ENCODE peak calls at places on chromosomes 11 and 22, in seven cellular contexts. One of them, this sample, is unnamed.

GRCh38 chr11:68812526-68812925 is 29.2 kb downstream of the CPT1A start:
- DNase-seq in NCI-H446 treated with DMSO at 0.1 percent for 48 hours: no peak
- DNase-seq in GM13976: no peak
- DNase-seq in T-helper 2 cell: no peak
- DNase-seq in hepatic stellate cell: no peak
- DNase-seq in neural progenitor cell: no peak
- DNase-seq in colonic mucosa: peak
- DNase-seq in this sample: no peak

GRCh38 chr11:65826972-65827773 is 6.6 kb upstream of the SNX32 start:
- DNase-seq in colonic mucosa: no peak
- DNase-seq in hepatic stellate cell: no peak
- DNase-seq in NCI-H446 treated with DMSO at 0.1 percent for 48 hours: no peak
- DNase-seq in neural progenitor cell: no peak
- DNase-seq in GM13976: no peak
- DNase-seq in T-helper 2 cell: no peak
- DNase-seq in this sample: no peak

GRCh38 chr11:32884023-32884422 is 8.6 kb upstream of the QSER1 start:
- DNase-seq in hepatic stellate cell: no peak
- DNase-seq in T-helper 2 cell: no peak
- DNase-seq in GM13976: no peak
- DNase-seq in NCI-H446 treated with DMSO at 0.1 percent for 48 hours: no peak
- DNase-seq in colonic mucosa: no peak
- DNase-seq in neural progenitor cell: no peak
- DNase-seq in this sample: no peak

GRCh38 chr11:119389611-119390254 is 8.2 kb upstream of the USP2 start:
- DNase-seq in colonic mucosa: no peak
- DNase-seq in T-helper 2 cell: no peak
- DNase-seq in hepatic stellate cell: no peak
- DNase-seq in neural progenitor cell: peak
- DNase-seq in NCI-H446 treated with DMSO at 0.1 percent for 48 hours: no peak
- DNase-seq in GM13976: peak
- DNase-seq in this sample: no peak

GRCh38 chr11:118215765-118216164 is 9.0 kb downstream of the JAML start:
- DNase-seq in colonic mucosa: no peak
- DNase-seq in hepatic stellate cell: no peak
- DNase-seq in neural progenitor cell: no peak
- DNase-seq in T-helper 2 cell: no peak
- DNase-seq in GM13976: no peak
- DNase-seq in NCI-H446 treated with DMSO at 0.1 percent for 48 hours: no peak
- DNase-seq in this sample: no peak

GRCh38 chr11:57527056-57527631 is 3.4 kb downstream of the TIMM10 start:
- DNase-seq in hepatic stellate cell: peak
- DNase-seq in NCI-H446 treated with DMSO at 0.1 percent for 48 hours: peak
- DNase-seq in T-helper 2 cell: peak
- DNase-seq in GM13976: no peak
- DNase-seq in neural progenitor cell: peak
- DNase-seq in colonic mucosa: peak
- DNase-seq in this sample: no peak

GRCh38 chr11:69435161-69435990 is 46.1 kb upstream of the LINC01488 start:
- DNase-seq in NCI-H446 treated with DMSO at 0.1 percent for 48 hours: no peak
- DNase-seq in hepatic stellate cell: no peak
- DNase-seq in neural progenitor cell: peak
- DNase-seq in GM13976: no peak
- DNase-seq in T-helper 2 cell: no peak
- DNase-seq in colonic mucosa: no peak
- DNase-seq in this sample: no peak

GRCh38 chr22:35299217-35299716 is 427 bp upstream of the TOM1 start:
- DNase-seq in neural progenitor cell: no peak
- DNase-seq in GM13976: no peak
- DNase-seq in NCI-H446 treated with DMSO at 0.1 percent for 48 hours: no peak
- DNase-seq in T-helper 2 cell: no peak
- DNase-seq in colonic mucosa: no peak
- DNase-seq in hepatic stellate cell: peak
- DNase-seq in this sample: no peak

GRCh38 chr11:74321487-74322188 is 10.2 kb upstream of the P4HA3 start:
- DNase-seq in T-helper 2 cell: no peak
- DNase-seq in NCI-H446 treated with DMSO at 0.1 percent for 48 hours: peak
- DNase-seq in GM13976: peak
- DNase-seq in neural progenitor cell: peak
- DNase-seq in colonic mucosa: peak
- DNase-seq in hepatic stellate cell: peak
- DNase-seq in this sample: peak

GRCh38 chr11:17381156-17381555 is 7.3 kb downstream of the KCNJ11 start:
- DNase-seq in NCI-H446 treated with DMSO at 0.1 percent for 48 hours: no peak
- DNase-seq in hepatic stellate cell: no peak
- DNase-seq in colonic mucosa: no peak
- DNase-seq in T-helper 2 cell: no peak
- DNase-seq in neural progenitor cell: no peak
- DNase-seq in GM13976: no peak
- DNase-seq in this sample: no peak

GRCh38 chr22:31952094-31952401 is 7.7 kb downstream of the YWHAH start:
- DNase-seq in colonic mucosa: no peak
- DNase-seq in T-helper 2 cell: no peak
- DNase-seq in hepatic stellate cell: no peak
- DNase-seq in neural progenitor cell: no peak
- DNase-seq in NCI-H446 treated with DMSO at 0.1 percent for 48 hours: no peak
- DNase-seq in GM13976: no peak
- DNase-seq in this sample: no peak

GRCh38 chr11:66844496-66845142 is 1.4 kb downstream of the RCE1 start:
- DNase-seq in NCI-H446 treated with DMSO at 0.1 percent for 48 hours: no peak
- DNase-seq in GM13976: no peak
- DNase-seq in hepatic stellate cell: no peak
- DNase-seq in neural progenitor cell: no peak
- DNase-seq in colonic mucosa: no peak
- DNase-seq in T-helper 2 cell: no peak
- DNase-seq in this sample: no peak

GRCh38 chr22:39994046-39994565 is 648 bp upstream of the FAM83F start:
- DNase-seq in colonic mucosa: no peak
- DNase-seq in neural progenitor cell: no peak
- DNase-seq in NCI-H446 treated with DMSO at 0.1 percent for 48 hours: no peak
- DNase-seq in hepatic stellate cell: no peak
- DNase-seq in T-helper 2 cell: no peak
- DNase-seq in GM13976: no peak
- DNase-seq in this sample: no peak

GRCh38 chr22:50722716-50723428 is 15.1 kb upstream of the ACR start:
- DNase-seq in T-helper 2 cell: no peak
- DNase-seq in colonic mucosa: no peak
- DNase-seq in NCI-H446 treated with DMSO at 0.1 percent for 48 hours: no peak
- DNase-seq in hepatic stellate cell: no peak
- DNase-seq in neural progenitor cell: no peak
- DNase-seq in GM13976: no peak
- DNase-seq in this sample: no peak

GRCh38 chr11:19597876-19598275 is 114.8 kb upstream of the NAV2 start:
- DNase-seq in hepatic stellate cell: no peak
- DNase-seq in T-helper 2 cell: no peak
- DNase-seq in neural progenitor cell: no peak
- DNase-seq in NCI-H446 treated with DMSO at 0.1 percent for 48 hours: no peak
- DNase-seq in GM13976: no peak
- DNase-seq in colonic mucosa: no peak
- DNase-seq in this sample: no peak

GRCh38 chr11:118057424-118058145 is 19.3 kb upstream of the TMPRSS4 start:
- DNase-seq in NCI-H446 treated with DMSO at 0.1 percent for 48 hours: no peak
- DNase-seq in hepatic stellate cell: no peak
- DNase-seq in neural progenitor cell: no peak
- DNase-seq in colonic mucosa: no peak
- DNase-seq in GM13976: no peak
- DNase-seq in T-helper 2 cell: no peak
- DNase-seq in this sample: no peak

GRCh38 chr11:67300756-67301312 is 2.5 kb upstream of the SSH3 start:
- DNase-seq in NCI-H446 treated with DMSO at 0.1 percent for 48 hours: no peak
- DNase-seq in neural progenitor cell: no peak
- DNase-seq in GM13976: no peak
- DNase-seq in colonic mucosa: peak
- DNase-seq in hepatic stellate cell: no peak
- DNase-seq in T-helper 2 cell: no peak
- DNase-seq in this sample: no peak

GRCh38 chr11:131392528-131393255 is 22.3 kb downstream of the NTM start:
- DNase-seq in colonic mucosa: no peak
- DNase-seq in GM13976: no peak
- DNase-seq in NCI-H446 treated with DMSO at 0.1 percent for 48 hours: no peak
- DNase-seq in neural progenitor cell: peak
- DNase-seq in hepatic stellate cell: no peak
- DNase-seq in T-helper 2 cell: no peak
- DNase-seq in this sample: no peak

GRCh38 chr11:78835646-78836045 is 261.0 kb upstream of the NARS2 start:
- DNase-seq in hepatic stellate cell: no peak
- DNase-seq in NCI-H446 treated with DMSO at 0.1 percent for 48 hours: no peak
- DNase-seq in GM13976: no peak
- DNase-seq in T-helper 2 cell: no peak
- DNase-seq in colonic mucosa: no peak
- DNase-seq in neural progenitor cell: no peak
- DNase-seq in this sample: no peak

GRCh38 chr11:9017773-9018172 is 14.0 kb upstream of the NRIP3 start:
- DNase-seq in GM13976: no peak
- DNase-seq in T-helper 2 cell: no peak
- DNase-seq in hepatic stellate cell: no peak
- DNase-seq in neural progenitor cell: no peak
- DNase-seq in colonic mucosa: peak
- DNase-seq in NCI-H446 treated with DMSO at 0.1 percent for 48 hours: no peak
- DNase-seq in this sample: no peak

GRCh38 chr22:38467904-38468760 is at the start of gene KDELR3:
- DNase-seq in GM13976: peak
- DNase-seq in hepatic stellate cell: peak
- DNase-seq in neural progenitor cell: peak
- DNase-seq in T-helper 2 cell: peak
- DNase-seq in NCI-H446 treated with DMSO at 0.1 percent for 48 hours: no peak
- DNase-seq in colonic mucosa: peak
- DNase-seq in this sample: no peak

GRCh38 chr11:111105566-111105965 is 140.0 kb upstream of the POU2AF2 start:
- DNase-seq in hepatic stellate cell: no peak
- DNase-seq in colonic mucosa: no peak
- DNase-seq in neural progenitor cell: no peak
- DNase-seq in T-helper 2 cell: no peak
- DNase-seq in NCI-H446 treated with DMSO at 0.1 percent for 48 hours: no peak
- DNase-seq in GM13976: no peak
- DNase-seq in this sample: no peak

GRCh38 chr11:16669799-16670415 is 68.5 kb upstream of the C11orf58 start:
- DNase-seq in NCI-H446 treated with DMSO at 0.1 percent for 48 hours: no peak
- DNase-seq in T-helper 2 cell: no peak
- DNase-seq in colonic mucosa: no peak
- DNase-seq in neural progenitor cell: no peak
- DNase-seq in hepatic stellate cell: peak
- DNase-seq in GM13976: no peak
- DNase-seq in this sample: no peak

GRCh38 chr11:121553806-121554205 is 101.0 kb upstream of the SORL1-AS1 start:
- DNase-seq in colonic mucosa: peak
- DNase-seq in neural progenitor cell: no peak
- DNase-seq in hepatic stellate cell: no peak
- DNase-seq in NCI-H446 treated with DMSO at 0.1 percent for 48 hours: no peak
- DNase-seq in T-helper 2 cell: no peak
- DNase-seq in GM13976: no peak
- DNase-seq in this sample: no peak

GRCh38 chr11:119907934-119908760 is 179.1 kb upstream of the NECTIN1 start:
- DNase-seq in colonic mucosa: peak
- DNase-seq in GM13976: no peak
- DNase-seq in neural progenitor cell: no peak
- DNase-seq in NCI-H446 treated with DMSO at 0.1 percent for 48 hours: no peak
- DNase-seq in T-helper 2 cell: no peak
- DNase-seq in hepatic stellate cell: no peak
- DNase-seq in this sample: no peak

GRCh38 chr11:120853435-120853834 is 170.5 kb upstream of the TBCEL start:
- DNase-seq in colonic mucosa: no peak
- DNase-seq in T-helper 2 cell: no peak
- DNase-seq in NCI-H446 treated with DMSO at 0.1 percent for 48 hours: no peak
- DNase-seq in GM13976: no peak
- DNase-seq in hepatic stellate cell: no peak
- DNase-seq in neural progenitor cell: no peak
- DNase-seq in this sample: no peak

GRCh38 chr11:12260731-12261521 is 116.4 kb upstream of the PARVA start:
- DNase-seq in NCI-H446 treated with DMSO at 0.1 percent for 48 hours: no peak
- DNase-seq in GM13976: no peak
- DNase-seq in colonic mucosa: no peak
- DNase-seq in hepatic stellate cell: no peak
- DNase-seq in T-helper 2 cell: no peak
- DNase-seq in neural progenitor cell: no peak
- DNase-seq in this sample: no peak

GRCh38 chr22:48251629-48252028 is 1489.2 kb downstream of the TBC1D22A start:
- DNase-seq in GM13976: no peak
- DNase-seq in NCI-H446 treated with DMSO at 0.1 percent for 48 hours: no peak
- DNase-seq in neural progenitor cell: no peak
- DNase-seq in T-helper 2 cell: no peak
- DNase-seq in hepatic stellate cell: no peak
- DNase-seq in colonic mucosa: no peak
- DNase-seq in this sample: no peak

GRCh38 chr11:113862430-113862829 is 12.9 kb downstream of the USP28 start:
- DNase-seq in hepatic stellate cell: no peak
- DNase-seq in neural progenitor cell: peak
- DNase-seq in NCI-H446 treated with DMSO at 0.1 percent for 48 hours: no peak
- DNase-seq in T-helper 2 cell: no peak
- DNase-seq in GM13976: no peak
- DNase-seq in colonic mucosa: no peak
- DNase-seq in this sample: no peak

This sample was measured in NCI-H1694 treated with DMSO at 0.1 percent for 48 hours.